ENCODE peak calls at places on chromosomes 7 and 10, in six cellular contexts. G, H, I, U, L and B are unnamed samples.

GRCh38 chr7:46932656-46933424 is 649.1 kb downstream of the TNS3 start:
- DNase-seq in L (no peak), I (no peak), U (no peak), H (no peak), G (peak; percentile 81), B (peak; percentile 20)

GRCh38 chr7:803243-803635 is 29.0 kb upstream of the SUN1 start:
- DNase-seq in L (no peak), G (no peak), I (no peak), H (no peak), U (no peak), B (no peak)

GRCh38 chr7:90180649-90181048 is 26.4 kb downstream of the STEAP1 start:
- DNase-seq in G (no peak), I (peak; percentile 12), U (no peak), H (no peak), L (no peak), B (no peak)

GRCh38 chr10:132412316-132413192 is 15.6 kb downstream of the PWWP2B start:
- DNase-seq in G (peak; percentile 40), L (no peak), U (no peak), I (no peak), H (no peak), B (no peak)

GRCh38 chr7:69108041-69108440 is 490.2 kb upstream of the AUTS2 start:
- DNase-seq in I (no peak), U (no peak), G (no peak), H (no peak), L (no peak), B (no peak)

GRCh38 chr10:17029581-17030271 is 99.9 kb downstream of the CUBN start:
- DNase-seq in I (peak; percentile 45), H (peak; percentile 91), L (no peak), U (no peak), G (peak; percentile 44), B (no peak)

GRCh38 chr10:69911571-69912528 is 110.1 kb downstream of the COL13A1 start:
- DNase-seq in I (no peak), H (no peak), U (no peak), G (no peak), L (no peak), B (no peak)

GRCh38 chr10:89555688-89556445 is 20.5 kb upstream of the SLC16A12 start:
- DNase-seq in U (no peak), L (no peak), H (no peak), G (no peak), I (no peak), B (no peak)

GRCh38 chr10:12934777-12935176 is 66.7 kb downstream of the CCDC3 start:
- DNase-seq in I (no peak), G (no peak), L (no peak), U (no peak), H (no peak), B (peak; percentile 0)

GRCh38 chr7:150811-151221 is 41.6 kb upstream of the FAM20C start:
- DNase-seq in L (no peak), G (no peak), U (no peak), H (no peak), I (no peak), B (no peak)

GRCh38 chr7:45446195-45446944 is 127.8 kb upstream of the ADCY1 start:
- DNase-seq in L (no peak), U (peak; percentile 7), I (no peak), G (no peak), H (no peak), B (no peak)

GRCh38 chr7:151076863-151077704 is 3.5 kb downstream of the FASTK start:
- DNase-seq in G (peak; percentile 85), H (no peak), I (no peak), L (peak; percentile 91), U (no peak), B (no peak)

GRCh38 chr7:139659922-139660316 is 117.9 kb downstream of the HIPK2 start:
- DNase-seq in L (no peak), G (no peak), H (no peak), U (no peak), I (peak; percentile 56), B (no peak)

GRCh38 chr7:92279429-92280031 is 33.8 kb downstream of the ANKIB1 start:
- DNase-seq in G (no peak), H (no peak), U (no peak), I (no peak), L (no peak), B (no peak)

GRCh38 chr10:69344591-69345244 is 66.4 kb downstream of the HK1 start:
- DNase-seq in L (no peak), U (peak; percentile 28), G (no peak), I (no peak), H (peak; percentile 56), B (no peak)

GRCh38 chr7:42611961-42612360 is 299.9 kb downstream of the C7orf25 start:
- DNase-seq in H (no peak), L (no peak), G (no peak), I (no peak), U (no peak), B (no peak)

GRCh38 chr7:78587443-78588044 is 789.0 kb downstream of the PHTF2 start:
- DNase-seq in U (no peak), I (peak; percentile 10), L (no peak), G (peak; percentile 47), H (peak; percentile 29), B (no peak)

GRCh38 chr10:95242581-95243317 is 48.1 kb downstream of the PDLIM1 start:
- DNase-seq in H (peak; percentile 34), I (peak; percentile 45), U (no peak), L (peak; percentile 57), G (peak; percentile 62), B (no peak)

GRCh38 chr7:106178593-106179134 is 66.6 kb upstream of the SYPL1 start:
- DNase-seq in I (peak; percentile 5), G (no peak), U (no peak), H (peak; percentile 33), L (no peak), B (no peak)

GRCh38 chr7:144835166-144835611 is 664 bp downstream of the TPK1 start:
- DNase-seq in L (no peak), I (peak; percentile 1), U (peak; percentile 21), G (peak; percentile 65), H (peak; percentile 68), B (no peak)

GRCh38 chr7:1584700-1585099 is 14.9 kb upstream of the PSMG3 start:
- DNase-seq in G (peak; percentile 31), L (no peak), I (no peak), U (no peak), H (no peak), B (no peak)

GRCh38 chr10:73859441-73860049 is 14.8 kb downstream of the CAMK2G start:
- DNase-seq in U (peak; percentile 45), H (peak; percentile 47), L (no peak), I (no peak), G (no peak), B (no peak)

GRCh38 chr7:69177326-69177897 is 420.9 kb upstream of the AUTS2 start:
- DNase-seq in I (no peak), H (no peak), U (no peak), G (no peak), L (no peak), B (no peak)

GRCh38 chr10:85608706-85609105 is 757.9 kb downstream of the GRID1 start:
- DNase-seq in L (peak; percentile 22), H (no peak), I (no peak), U (no peak), G (no peak), B (no peak)

GRCh38 chr10:133191651-133192050 is 31.6 kb downstream of the KNDC1 start:
- DNase-seq in H (no peak), L (no peak), U (no peak), G (no peak), I (no peak), B (no peak)

GRCh38 chr10:121627810-121628209 is 29.6 kb upstream of the FGFR2 start:
- DNase-seq in H (no peak), U (no peak), I (no peak), L (no peak), G (no peak), B (no peak)

GRCh38 chr10:33666686-33667480 is 332.4 kb upstream of the NRP1 start:
- DNase-seq in H (no peak), L (no peak), G (no peak), I (no peak), U (no peak), B (no peak)

GRCh38 chr10:113078282-113078907 is 128.3 kb downstream of the TCF7L2 start:
- DNase-seq in I (no peak), H (no peak), L (no peak), U (no peak), G (no peak), B (no peak)

GRCh38 chr10:22185586-22185985 is 32.2 kb downstream of the EBLN1 start:
- DNase-seq in H (no peak), L (no peak), G (no peak), U (no peak), I (no peak), B (no peak)

GRCh38 chr10:70954373-70954772 is 66.0 kb upstream of the PCBD1 start:
- DNase-seq in G (peak; percentile 83), I (no peak), L (no peak), H (no peak), U (no peak), B (no peak)
- TF ChIP-seq GABPA in G (no peak), I (no peak), L (no peak), H (no peak), U (no peak), B (no peak)

GRCh38 chr7:29748286-29749099 is 57.8 kb upstream of the WIPF3 start:
- DNase-seq in L (no peak), H (peak; percentile 73), U (no peak), I (peak; percentile 38), G (peak; percentile 24), B (no peak)
- TF ChIP-seq GABPA in L (no peak), H (no peak), U (no peak), I (no peak), G (no peak), B (no peak)

GRCh38 chr7:5428470-5429252 is 5.0 kb upstream of the TNRC18 start:
- DNase-seq in H (peak; percentile 85), I (peak; percentile 78), L (no peak), U (no peak), G (peak; percentile 62), B (peak; percentile 92)
- TF ChIP-seq GABPA in H (no peak), I (no peak), L (no peak), U (no peak), G (no peak), B (no peak)

GRCh38 chr10:103917326-103918052 is 495 bp downstream of the STN1 start:
- DNase-seq in H (peak; percentile 33), L (no peak), G (no peak), U (no peak), I (peak; percentile 18), B (no peak)

GRCh38 chr10:103916254-103916653 is 1.7 kb downstream of the STN1 start:
- DNase-seq in G (no peak), L (no peak), H (no peak), I (no peak), U (no peak), B (no peak)

GRCh38 chr10:103918053-103918846 is at the start of gene STN1:
- DNase-seq in G (peak; percentile 99), L (peak; percentile 95), I (peak; percentile 95), U (peak; percentile 77), H (peak; percentile 95), B (peak; percentile 97)

GRCh38 chr10:103916901-103917300 is 1.1 kb downstream of the STN1 start:
- DNase-seq in U (no peak), I (no peak), H (no peak), G (no peak), L (no peak), B (no peak)

DNA sequence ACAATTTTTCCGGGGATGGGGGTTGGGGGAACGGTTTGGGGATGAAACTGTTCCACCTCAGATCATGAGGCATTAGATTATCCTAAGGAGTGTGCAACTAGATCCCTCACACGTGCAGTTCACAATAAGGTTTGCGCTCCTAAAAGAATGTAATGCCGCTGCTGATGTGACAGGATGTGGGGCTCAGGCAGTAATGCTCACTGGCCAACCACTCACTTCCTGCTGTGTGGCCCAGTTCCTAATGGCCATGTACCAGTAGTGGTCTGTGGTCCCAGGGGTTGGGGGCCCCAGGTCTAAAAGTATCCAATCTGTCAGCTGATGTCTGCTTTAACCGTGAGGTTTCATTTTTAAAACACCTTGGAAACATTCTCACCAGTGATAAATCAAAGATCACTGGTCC is 2.2 kb downstream of the STN1 start:
- DNase-seq in H (no peak), I (no peak), L (no peak), G (no peak), U (no peak), B (no peak)
- TF ChIP-seq GABPA in H (no peak), I (no peak), L (no peak), G (no peak), U (no peak), B (no peak)